ENCODE peak calls at places on chromosomes 6 and 20, in seven cellular contexts. W is hepatocyte, C is GM23248, J is PC-3, T is GM23338, D is MM.1S, H is HCT116. P is an unnamed sample. For H4K20me1, the result is how much of the 10 kb centered on the place peaks cover.

GRCh38 chr6:137867685-137868509 is 838 bp downstream of the TNFAIP3 start:
- DNase-seq in W (no peak), C (peak), J (peak), T (peak), D (peak), H (no peak), P (peak)

GRCh38 chr6:37433657-37434271 is 743 bp downstream of the CMTR1 start:
- DNase-seq in W (peak), C (peak), J (no peak), T (peak), D (peak), H (no peak), P (peak)

GRCh38 chr6:160962835-160963623 is 28.5 kb upstream of the MAP3K4 start:
- DNase-seq in W (no peak), C (no peak), J (no peak), T (no peak), D (no peak), H (no peak), P (no peak)

GRCh38 chr6:137496392-137496767 is 2.2 kb upstream of the OLIG3 start:
- DNase-seq in W (no peak), C (no peak), J (no peak), T (peak), D (no peak), H (no peak), P (peak)

GRCh38 chr20:25484911-25485511 is 77.5 kb downstream of the GINS1 start:
- DNase-seq in W (no peak), C (no peak), J (peak), T (no peak), D (peak), H (no peak), P (no peak)

GRCh38 chr20:689947-690346 is 14.3 kb upstream of the SCRT2 start:
- DNase-seq in W (no peak), C (no peak), J (no peak), T (no peak), D (no peak), H (no peak), P (no peak)

GRCh38 chr20:53918949-53919361 is 151.4 kb downstream of the BCAS1 start:
- DNase-seq in W (no peak), C (no peak), J (no peak), T (peak), D (no peak), H (no peak), P (peak)

GRCh38 chr20:32960849-32961731 is 43.1 kb downstream of the SUN5 start:
- DNase-seq in W (peak), C (no peak), J (no peak), T (no peak), D (no peak), H (no peak), P (no peak)

GRCh38 chr20:13061381-13061780 is 52.6 kb downstream of the SPTLC3 start:
- DNase-seq in W (no peak), C (no peak), J (peak), T (no peak), D (peak), H (no peak), P (no peak)

GRCh38 chr6:74940211-74940610 is 265.6 kb downstream of the COL12A1 start:
- DNase-seq in W (no peak), C (peak), J (no peak), T (no peak), D (no peak), H (no peak), P (no peak)
- TF ChIP-seq EZH2phosphoT487 in W (no peak), C (no peak), J (no peak), T (no peak), D (no peak), H (no peak), P (no peak)

DNA sequence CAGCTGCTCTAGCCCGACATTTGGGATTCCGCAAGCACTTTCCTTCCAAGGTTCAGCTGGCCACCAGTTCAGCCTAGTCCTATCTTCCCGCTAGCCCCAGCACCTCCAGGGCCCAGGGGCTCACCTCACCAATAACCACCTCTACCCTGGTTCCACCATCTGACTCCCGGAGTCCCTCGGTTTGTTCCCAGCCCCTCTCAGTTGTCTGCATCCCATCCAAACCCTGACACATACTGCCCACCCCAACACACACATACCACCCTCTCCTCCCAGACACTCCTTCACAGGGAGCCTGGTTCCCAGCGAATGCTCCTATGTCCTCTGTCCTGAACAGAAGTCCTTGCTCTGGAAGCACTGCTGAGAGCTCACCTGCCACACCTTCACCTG is 418 bp downstream of the TNXB start:
- DNase-seq in W (peak), C (no peak), J (no peak), T (no peak), D (no peak), H (no peak), P (no peak)
- TF ChIP-seq EZH2 in W (no peak), C (no peak), J (no peak), T (no peak), D (no peak), H (no peak), P (no peak)

DNA sequence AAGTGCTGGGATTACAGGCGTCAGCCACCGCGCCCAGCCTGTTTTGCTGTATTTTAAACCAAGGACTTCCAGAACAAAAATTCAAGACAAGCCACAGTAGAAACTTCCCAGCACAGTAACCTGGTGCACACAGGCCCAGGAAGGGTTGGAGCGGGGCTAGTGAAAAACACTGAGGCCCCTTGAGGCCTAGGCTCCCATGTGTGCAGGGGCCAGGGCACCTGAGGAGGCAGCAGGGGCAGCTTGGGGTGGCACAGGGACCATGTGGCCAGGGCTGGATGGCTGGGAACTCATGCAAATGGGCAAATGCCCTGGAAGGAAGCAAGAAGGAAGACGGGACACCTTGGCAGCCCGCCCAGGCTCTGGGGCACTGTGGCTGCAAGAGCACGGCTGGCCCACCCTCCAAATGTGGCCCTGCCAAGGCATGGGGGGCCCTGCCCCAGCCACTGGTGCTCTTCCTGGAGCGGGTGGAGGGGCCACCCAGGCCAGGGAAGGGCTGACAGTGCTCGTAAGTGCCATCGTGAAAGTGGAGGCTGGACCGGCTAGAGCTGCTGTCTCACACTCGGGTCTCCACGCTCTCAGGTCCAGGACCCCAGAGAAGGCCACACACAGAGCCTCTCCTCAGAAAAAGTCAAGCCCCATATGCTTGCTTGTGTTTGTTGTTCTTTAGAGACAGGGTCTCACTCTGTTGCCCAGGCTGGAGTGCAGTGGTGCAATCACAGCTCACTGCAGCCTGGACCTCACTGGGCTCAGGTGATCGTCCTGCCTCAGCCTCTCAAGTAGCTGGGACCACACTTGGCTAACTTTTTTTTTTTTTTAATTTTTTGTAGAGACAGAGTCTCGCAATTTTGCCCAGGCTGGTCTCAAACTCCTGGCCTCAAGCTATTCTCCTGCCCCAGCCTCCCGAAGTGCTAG is 10.3 kb downstream of the SLC2A4RG start:
- DNase-seq in W (peak), C (no peak), J (no peak), T (no peak), D (no peak), H (no peak), P (no peak)
- H4K20me1 ChIP-seq in W (under half), C (under half), J (under half), T (under half), D (under half), H (under half), P (under half)

GRCh38 chr6:11094411-11094851 is 797 bp downstream of the SMIM13 start:
- DNase-seq in W (peak), C (peak), J (peak), T (peak), D (peak), H (no peak), P (peak)
- TF ChIP-seq EZH2phosphoT487 in W (no peak), C (no peak), J (no peak), T (no peak), D (no peak), H (no peak), P (no peak)

DNA sequence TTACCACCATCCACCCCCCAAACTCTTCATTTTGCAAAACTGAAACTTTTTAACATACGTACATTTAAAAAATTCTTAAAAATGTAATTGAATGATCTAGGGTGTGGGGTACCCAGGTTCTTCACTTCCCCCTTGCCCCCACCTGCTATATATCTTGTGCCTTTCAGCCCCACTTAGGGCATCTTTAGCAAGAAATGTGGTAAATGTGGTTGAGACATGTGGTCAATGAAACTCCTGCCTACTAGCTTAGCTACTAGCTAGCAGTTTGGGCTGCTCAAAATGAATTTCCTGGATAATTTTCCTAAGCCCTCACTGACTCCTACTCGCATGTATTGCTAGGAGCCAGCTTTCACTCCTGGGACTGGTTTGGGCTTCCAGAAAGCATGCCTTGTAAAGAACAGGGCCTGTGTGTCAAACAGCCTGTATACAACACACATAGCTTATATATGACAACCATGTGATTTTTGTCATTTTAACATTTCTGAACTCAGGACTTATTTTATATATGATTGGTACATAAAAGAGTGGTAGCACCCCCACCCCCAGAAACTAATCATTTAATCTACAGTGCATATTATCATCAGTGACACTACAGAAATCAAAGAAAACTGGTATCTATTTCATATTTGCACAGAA is 257.2 kb downstream of the ATXN1 start:
- DNase-seq in W (no peak), C (no peak), J (no peak), T (no peak), D (peak), H (no peak), P (no peak)
- TF ChIP-seq EZH2 in W (no peak), C (no peak), J (no peak), T (no peak), D (no peak), H (no peak), P (no peak)

DNA sequence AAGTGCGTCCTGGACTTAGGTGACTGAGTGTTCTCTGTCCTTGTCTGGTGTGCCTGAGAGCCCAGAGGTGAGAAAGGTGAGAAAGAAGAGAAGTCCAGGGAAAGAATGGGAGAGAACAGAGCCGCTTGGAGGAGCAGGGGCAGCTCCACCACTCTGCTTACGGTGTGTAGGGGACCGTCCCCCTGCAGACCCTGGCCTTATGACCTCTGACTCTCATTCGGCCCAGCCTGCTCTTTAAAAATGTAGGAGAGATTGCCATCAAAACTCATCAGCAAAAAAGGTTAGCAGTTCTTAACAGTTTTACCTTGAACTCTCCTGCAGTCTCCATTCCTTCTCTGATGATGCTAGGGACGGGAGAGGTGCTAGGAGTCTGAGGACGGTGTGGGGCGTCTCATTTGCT is 2.0 kb downstream of the TMEM181 start:
- DNase-seq in W (no peak), C (no peak), J (no peak), T (no peak), D (no peak), H (no peak), P (no peak)
- H4K20me1 ChIP-seq in W (under half), C (under half), J (under half), T (under half), D (under half), H (under half), P (half or more)

GRCh38 chr6:13851803-13852202 is 37.4 kb upstream of the MCUR1 start:
- DNase-seq in W (no peak), C (no peak), J (no peak), T (no peak), D (no peak), H (no peak), P (no peak)

GRCh38 chr6:13846841-13847240 is 32.5 kb upstream of the MCUR1 start:
- DNase-seq in W (no peak), C (no peak), J (no peak), T (peak), D (no peak), H (peak), P (peak)

GRCh38 chr6:13853871-13854270 is 39.5 kb upstream of the MCUR1 start:
- DNase-seq in W (no peak), C (no peak), J (no peak), T (no peak), D (no peak), H (no peak), P (no peak)

GRCh38 chr6:13847651-13848050 is 33.3 kb upstream of the MCUR1 start:
- DNase-seq in W (no peak), C (no peak), J (no peak), T (no peak), D (no peak), H (no peak), P (no peak)

DNA sequence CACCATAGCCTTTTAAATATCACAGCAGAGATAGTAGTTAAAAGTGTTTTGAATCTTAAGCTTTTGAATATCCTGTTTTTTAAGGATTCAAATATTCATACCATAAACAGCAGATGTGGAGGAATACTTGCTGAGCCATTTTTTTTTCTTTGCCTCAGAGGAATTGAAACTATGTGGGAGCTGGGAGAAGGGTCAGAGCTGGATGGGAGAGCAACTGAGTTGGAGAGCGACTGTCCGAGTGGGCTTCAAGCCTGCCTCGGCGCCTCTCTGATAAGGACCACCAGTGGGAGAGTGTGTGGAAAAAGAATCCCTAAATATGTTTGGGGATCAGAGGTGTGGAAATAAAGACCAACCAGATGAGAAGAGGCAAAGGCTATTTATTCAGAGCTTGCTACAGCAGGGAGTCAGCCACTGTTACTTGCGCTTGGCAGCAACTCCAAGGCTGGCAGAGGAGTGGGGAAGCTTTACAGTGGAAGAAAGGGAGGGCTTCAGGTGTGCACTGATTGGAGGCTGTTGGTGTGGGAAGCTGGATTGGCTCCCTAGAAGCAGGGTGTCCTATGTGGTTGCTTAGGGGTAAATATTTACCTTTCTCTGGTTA is 34.3 kb upstream of the MCUR1 start:
- DNase-seq in W (no peak), C (no peak), J (peak), T (no peak), D (no peak), H (no peak), P (no peak)
- TF ChIP-seq EZH2phosphoT487 in W (no peak), C (no peak), J (no peak), T (no peak), D (no peak), H (no peak), P (no peak)

DNA sequence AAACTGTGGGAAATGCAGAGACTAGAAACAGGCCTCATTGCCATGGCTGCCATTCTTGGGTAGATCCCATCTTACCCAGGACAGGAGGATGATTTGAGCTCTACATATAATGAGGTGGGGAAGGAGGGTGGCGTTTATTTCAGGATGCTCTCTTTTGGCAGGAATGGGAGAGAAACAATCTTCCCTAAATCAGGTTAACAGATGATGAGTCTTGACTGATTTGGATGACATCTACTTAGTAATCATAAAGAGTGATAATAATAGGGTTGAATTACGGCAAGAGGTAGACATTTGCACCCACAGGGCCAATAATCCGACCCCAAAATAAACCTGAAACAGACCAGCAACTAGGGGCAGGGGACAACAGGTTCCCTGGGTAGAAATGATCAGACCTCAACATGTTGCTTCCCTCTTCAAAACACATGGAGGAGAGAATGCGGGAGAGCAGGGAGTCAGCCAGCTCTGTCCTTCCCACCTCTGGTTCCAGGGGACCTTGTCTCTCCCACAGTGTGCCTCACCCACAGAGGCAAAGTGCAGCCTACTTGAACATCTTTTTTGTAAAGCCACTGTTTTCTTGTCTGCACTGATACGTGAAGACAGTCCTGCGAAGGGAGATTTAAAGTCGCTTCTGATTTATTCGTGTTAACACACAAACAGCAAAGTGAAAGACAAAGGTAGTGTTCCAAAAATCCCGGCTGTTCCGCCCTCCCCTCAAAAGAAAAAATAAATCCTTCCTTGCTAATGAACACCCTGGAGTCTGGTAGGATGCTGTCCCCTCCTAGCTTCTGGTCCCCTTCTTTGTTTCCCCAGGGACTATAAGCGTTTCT is 3.9 kb downstream of the FOXQ1 start:
- DNase-seq in W (no peak), C (no peak), J (no peak), T (peak), D (no peak), H (no peak), P (no peak)
- TF ChIP-seq EZH2 in W (no peak), C (no peak), J (no peak), T (peak), D (no peak), H (no peak), P (peak)

GRCh38 chr6:57102976-57103375 is 13.0 kb downstream of the ZNF451 start:
- DNase-seq in W (no peak), C (no peak), J (no peak), T (no peak), D (no peak), H (no peak), P (no peak)
- H4K20me1 ChIP-seq in W (under half), C (under half), J (under half), T (under half), D (under half), H (under half), P (half or more)

GRCh38 chr6:55524441-55524840 is 54.6 kb downstream of the HMGCLL1 start:
- DNase-seq in W (no peak), C (no peak), J (no peak), T (no peak), D (no peak), H (no peak), P (no peak)
- TF ChIP-seq EZH2phosphoT487 in W (no peak), C (no peak), J (no peak), T (no peak), D (no peak), H (no peak), P (no peak)

P was measured in neural progenitor cell.